ENCODE peak calls at places on chromosomes 5 and 9, in six cellular contexts. D is SJSA1; A is colonic mucosa; R is CD8-positive, alpha-beta memory T cell; B is A549; Q is CD4-positive, alpha-beta T cell. Z is an unnamed sample. For H3K9me3, the result is how much of the 10 kb centered on the place peaks cover.

GRCh38 chr9:127865645-127866464 is 11.4 kb upstream of the ENG start:
- DNase-seq in B (no peak), D (no peak), Q (no peak), A (no peak), R (no peak), Z (no peak)

GRCh38 chr5:2387224-2388004 is 364.1 kb downstream of the IRX2 start:
- DNase-seq in B (no peak), Q (no peak), A (no peak), D (no peak), R (no peak), Z (no peak)

GRCh38 chr5:132746592-132747063 is 598 bp upstream of the CCNI2 start:
- DNase-seq in Q (peak), B (no peak), D (no peak), A (peak), R (no peak), Z (peak)

GRCh38 chr9:27183151-27183550 is 74.1 kb downstream of the TEK start:
- DNase-seq in B (no peak), R (no peak), A (no peak), Q (no peak), D (no peak), Z (no peak)

GRCh38 chr9:107019216-107019615 is 156.2 kb downstream of the ZNF462 start:
- DNase-seq in B (no peak), Q (no peak), D (peak), R (no peak), A (no peak), Z (no peak)

GRCh38 chr5:175748650-175749049 is 90.8 kb downstream of the HRH2 start:
- DNase-seq in D (peak), A (no peak), Q (no peak), B (no peak), R (no peak), Z (no peak)

GRCh38 chr9:70510157-70510770 is 95.8 kb upstream of the KLF9 start:
- DNase-seq in R (no peak), A (peak), D (no peak), Q (no peak), B (peak), Z (peak)

GRCh38 chr9:6153425-6153824 is 62.2 kb upstream of the IL33 start:
- DNase-seq in Q (no peak), A (no peak), B (peak), R (no peak), D (no peak), Z (no peak)

GRCh38 chr9:94929373-94929764 is 202.9 kb downstream of the AOPEP start:
- DNase-seq in D (peak), B (no peak), R (no peak), A (no peak), Q (no peak), Z (no peak)

GRCh38 chr5:150116667-150117395 is 30.5 kb upstream of the CSF1R start:
- DNase-seq in B (no peak), R (no peak), D (peak), Q (no peak), A (peak), Z (no peak)

GRCh38 chr5:33588654-33589372 is 148.0 kb downstream of the TARS1 start:
- DNase-seq in R (no peak), D (peak), B (peak), Q (peak), A (peak), Z (peak)

GRCh38 chr9:128414461-128414860 is 6.2 kb upstream of the CERCAM start:
- DNase-seq in A (no peak), R (no peak), D (no peak), B (peak), Q (no peak), Z (no peak)

GRCh38 chr5:133565993-133566392 is 46.3 kb downstream of the FSTL4 start:
- DNase-seq in D (no peak), A (no peak), R (no peak), Q (no peak), B (no peak), Z (peak)

GRCh38 chr5:159620853-159621540 is 290.7 kb upstream of the IL12B start:
- DNase-seq in D (no peak), A (no peak), Q (no peak), B (no peak), R (no peak), Z (no peak)

GRCh38 chr5:29795253-29795652 is 1398.2 kb upstream of the CDH6 start:
- DNase-seq in R (no peak), Q (no peak), B (no peak), A (no peak), D (no peak), Z (no peak)

DNA sequence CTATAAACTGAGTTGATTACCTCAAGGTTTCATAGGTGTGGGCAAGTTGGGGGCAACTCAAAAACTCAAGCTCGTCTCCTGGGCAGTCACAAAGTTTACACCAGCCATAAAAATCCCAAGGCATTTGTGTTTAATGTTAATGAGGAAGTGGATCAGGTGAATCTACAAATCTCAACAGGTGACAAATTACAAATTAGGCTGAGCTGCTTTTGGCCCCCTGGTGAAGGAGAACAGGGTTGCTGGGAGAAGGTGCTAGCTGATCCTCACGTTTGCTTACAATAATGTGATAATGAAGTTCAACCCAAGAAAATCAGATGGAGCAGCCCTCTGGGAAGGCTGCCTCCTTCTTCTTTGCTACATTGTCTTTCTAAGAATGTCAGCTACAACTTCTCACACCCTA is 488.4 kb upstream of the DMAC1 start:
- DNase-seq in A (no peak), Q (no peak), R (no peak), D (no peak), B (no peak), Z (peak)
- H3K9me3 ChIP-seq in A (under half), Q (under half), R (under half), D (under half), B (under half), Z (under half)

GRCh38 chr5:141398608-141399007 is 861 bp downstream of the PCDHGB5 start:
- DNase-seq in Q (no peak), A (no peak), B (no peak), R (no peak), D (no peak), Z (no peak)
- H3K9me3 ChIP-seq in Q (under half), A (under half), B (half or more), R (under half), D (under half), Z (under half)

GRCh38 chr5:3534997-3535396 is 60.6 kb upstream of the IRX1 start:
- DNase-seq in R (no peak), D (no peak), Q (no peak), B (no peak), A (no peak), Z (no peak)
- H3K9me3 ChIP-seq in R (under half), D (under half), Q (under half), B (under half), A (under half), Z (under half)

DNA sequence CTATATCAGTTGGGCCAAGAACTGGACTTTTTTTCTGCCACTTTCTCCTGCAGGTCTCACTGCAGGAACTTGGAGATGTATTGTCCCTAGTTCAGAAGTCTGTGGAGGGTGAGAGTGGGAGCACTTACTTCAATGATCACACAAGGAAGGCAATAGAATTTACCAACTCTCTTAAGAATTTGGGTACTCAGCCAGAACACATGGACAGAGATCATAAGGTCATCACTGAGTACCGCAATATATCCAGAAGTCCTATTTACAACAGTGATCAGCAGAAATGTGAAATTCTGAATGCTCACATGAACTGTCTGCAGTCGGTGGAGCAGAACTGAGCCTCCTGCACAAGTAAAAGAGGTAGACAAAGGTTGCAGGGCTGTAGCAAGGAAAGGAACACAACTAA is 101.0 kb downstream of the FAM114A2 start:
- DNase-seq in Q (no peak), B (no peak), R (no peak), A (no peak), D (no peak), Z (no peak)
- H3K9me3 ChIP-seq in Q (under half), B (under half), R (under half), A (under half), D (under half), Z (under half)

GRCh38 chr5:13508559-13508958 is 435.9 kb downstream of the DNAH5 start:
- DNase-seq in D (no peak), A (no peak), Q (no peak), B (no peak), R (no peak), Z (peak)

GRCh38 chr5:13510616-13511015 is 433.9 kb downstream of the DNAH5 start:
- DNase-seq in B (no peak), D (no peak), R (no peak), Q (no peak), A (no peak), Z (no peak)

GRCh38 chr5:13503017-13503416 is 441.5 kb downstream of the DNAH5 start:
- DNase-seq in D (no peak), Q (no peak), R (no peak), A (no peak), B (no peak), Z (no peak)

GRCh38 chr5:13505326-13505725 is 439.2 kb downstream of the DNAH5 start:
- DNase-seq in A (no peak), R (no peak), B (no peak), Q (no peak), D (no peak), Z (no peak)
- H3K9me3 ChIP-seq in A (under half), R (under half), B (under half), Q (under half), D (under half), Z (under half)

GRCh38 chr5:17799521-17799920 is 165.3 kb downstream of the TAF11L14 start:
- DNase-seq in D (no peak), R (no peak), Q (no peak), B (no peak), A (no peak), Z (no peak)

GRCh38 chr5:17794201-17794600 is 159.9 kb downstream of the TAF11L14 start:
- DNase-seq in A (no peak), D (no peak), R (no peak), Q (no peak), B (no peak), Z (no peak)

GRCh38 chr5:17794829-17795228 is 160.6 kb downstream of the TAF11L14 start:
- DNase-seq in R (no peak), D (no peak), B (no peak), Q (no peak), A (no peak), Z (no peak)

GRCh38 chr5:17802256-17802655 is 168.0 kb downstream of the TAF11L14 start:
- DNase-seq in R (no peak), A (no peak), B (no peak), Q (no peak), D (no peak), Z (no peak)

GRCh38 chr5:17796757-17797398 is 162.6 kb downstream of the TAF11L14 start:
- DNase-seq in B (peak), D (no peak), R (no peak), A (no peak), Q (no peak), Z (no peak)
- H3K9me3 ChIP-seq in B (under half), D (under half), R (under half), A (under half), Q (under half), Z (under half)